ENCODE peak calls at places on chromosomes 2 and 18, in ten cellular contexts. One of them, this sample, is unnamed. For H3K9me3, the result is how much of the 10 kb centered on the place peaks cover.

GRCh38 chr2:13481201-13481600 is 764.5 kb downstream of the TRIB2 start:
- DNase-seq in neural progenitor cell: no peak
- DNase-seq in uterus: no peak
- DNase-seq in body of pancreas: no peak
- DNase-seq in BE2C: no peak
- DNase-seq in A549: no peak
- DNase-seq in pancreas: no peak
- DNase-seq in adrenal gland: no peak
- DNase-seq in endodermal cell: no peak
- DNase-seq in hepatocyte: no peak
- DNase-seq in this sample: no peak

GRCh38 chr2:72036595-72036994 is 111.1 kb downstream of the CYP26B1 start:
- DNase-seq in uterus: no peak
- DNase-seq in neural progenitor cell: no peak
- DNase-seq in endodermal cell: no peak
- DNase-seq in hepatocyte: no peak
- DNase-seq in BE2C: no peak
- DNase-seq in pancreas: no peak
- DNase-seq in adrenal gland: no peak
- DNase-seq in A549: no peak
- DNase-seq in body of pancreas: no peak
- DNase-seq in this sample: no peak

GRCh38 chr18:2617974-2618373 is 37.6 kb upstream of the SMCHD1 start:
- DNase-seq in BE2C: no peak
- DNase-seq in hepatocyte: no peak
- DNase-seq in adrenal gland: no peak
- DNase-seq in uterus: no peak
- DNase-seq in A549: no peak
- DNase-seq in body of pancreas: no peak
- DNase-seq in neural progenitor cell: no peak
- DNase-seq in endodermal cell: no peak
- DNase-seq in pancreas: no peak
- DNase-seq in this sample: no peak

GRCh38 chr2:23596316-23596885 is 211.4 kb downstream of the KLHL29 start:
- DNase-seq in neural progenitor cell: no peak
- DNase-seq in BE2C: peak
- DNase-seq in endodermal cell: no peak
- DNase-seq in adrenal gland: peak
- DNase-seq in body of pancreas: no peak
- DNase-seq in pancreas: no peak
- DNase-seq in A549: no peak
- DNase-seq in hepatocyte: no peak
- DNase-seq in uterus: no peak
- DNase-seq in this sample: no peak

GRCh38 chr2:223744580-223744979 is 92.8 kb downstream of the AP1S3 start:
- DNase-seq in A549: no peak
- DNase-seq in endodermal cell: no peak
- DNase-seq in pancreas: no peak
- DNase-seq in adrenal gland: no peak
- DNase-seq in body of pancreas: no peak
- DNase-seq in uterus: no peak
- DNase-seq in BE2C: no peak
- DNase-seq in hepatocyte: peak
- DNase-seq in neural progenitor cell: no peak
- DNase-seq in this sample: no peak

GRCh38 chr2:241555711-241556110 is 2.8 kb upstream of the BOK start:
- DNase-seq in BE2C: no peak
- DNase-seq in pancreas: no peak
- DNase-seq in adrenal gland: no peak
- DNase-seq in body of pancreas: no peak
- DNase-seq in endodermal cell: peak
- DNase-seq in A549: no peak
- DNase-seq in hepatocyte: no peak
- DNase-seq in uterus: no peak
- DNase-seq in neural progenitor cell: no peak
- DNase-seq in this sample: no peak

GRCh38 chr2:62287895-62288589 is 92.1 kb downstream of the B3GNT2 start:
- DNase-seq in uterus: peak
- DNase-seq in A549: no peak
- DNase-seq in adrenal gland: peak
- DNase-seq in endodermal cell: no peak
- DNase-seq in hepatocyte: peak
- DNase-seq in pancreas: peak
- DNase-seq in neural progenitor cell: no peak
- DNase-seq in body of pancreas: peak
- DNase-seq in BE2C: peak
- DNase-seq in this sample: no peak

GRCh38 chr2:32591669-32592463 is 36.0 kb upstream of the TTC27 start:
- DNase-seq in hepatocyte: no peak
- DNase-seq in BE2C: no peak
- DNase-seq in body of pancreas: no peak
- DNase-seq in endodermal cell: no peak
- DNase-seq in pancreas: no peak
- DNase-seq in neural progenitor cell: no peak
- DNase-seq in uterus: no peak
- DNase-seq in A549: no peak
- DNase-seq in adrenal gland: no peak
- DNase-seq in this sample: no peak

GRCh38 chr2:222950886-222951285 is 90.0 kb downstream of the ACSL3 start:
- DNase-seq in hepatocyte: peak
- DNase-seq in endodermal cell: no peak
- DNase-seq in pancreas: no peak
- DNase-seq in adrenal gland: no peak
- DNase-seq in neural progenitor cell: no peak
- DNase-seq in uterus: no peak
- DNase-seq in A549: no peak
- DNase-seq in body of pancreas: no peak
- DNase-seq in BE2C: no peak
- DNase-seq in this sample: no peak

GRCh38 chr2:215772003-215772402 is 241.3 kb downstream of the MREG start:
- DNase-seq in pancreas: no peak
- DNase-seq in endodermal cell: peak
- DNase-seq in hepatocyte: peak
- DNase-seq in A549: no peak
- DNase-seq in body of pancreas: no peak
- DNase-seq in BE2C: no peak
- DNase-seq in neural progenitor cell: peak
- DNase-seq in uterus: no peak
- DNase-seq in adrenal gland: no peak
- DNase-seq in this sample: no peak

GRCh38 chr2:219042157-219042556 is 841 bp upstream of the CFAP65 start:
- DNase-seq in BE2C: no peak
- DNase-seq in endodermal cell: no peak
- DNase-seq in neural progenitor cell: no peak
- DNase-seq in uterus: no peak
- DNase-seq in body of pancreas: no peak
- DNase-seq in A549: no peak
- DNase-seq in hepatocyte: no peak
- DNase-seq in pancreas: peak
- DNase-seq in adrenal gland: no peak
- DNase-seq in this sample: no peak

GRCh38 chr2:121273116-121273515 is 11.9 kb downstream of the TFCP2L1 start:
- DNase-seq in pancreas: peak
- DNase-seq in BE2C: no peak
- DNase-seq in hepatocyte: peak
- DNase-seq in body of pancreas: no peak
- DNase-seq in uterus: no peak
- DNase-seq in adrenal gland: no peak
- DNase-seq in A549: no peak
- DNase-seq in endodermal cell: no peak
- DNase-seq in neural progenitor cell: no peak
- DNase-seq in this sample: no peak

GRCh38 chr2:163655672-163656071 is 80.1 kb downstream of the FIGN start:
- DNase-seq in BE2C: peak
- DNase-seq in uterus: no peak
- DNase-seq in adrenal gland: no peak
- DNase-seq in A549: no peak
- DNase-seq in pancreas: no peak
- DNase-seq in hepatocyte: no peak
- DNase-seq in neural progenitor cell: no peak
- DNase-seq in endodermal cell: no peak
- DNase-seq in body of pancreas: no peak
- DNase-seq in this sample: no peak

GRCh38 chr18:30929718-30930117 is 112.8 kb downstream of the DSC3 start:
- DNase-seq in pancreas: no peak
- DNase-seq in endodermal cell: no peak
- DNase-seq in neural progenitor cell: no peak
- DNase-seq in adrenal gland: no peak
- DNase-seq in BE2C: no peak
- DNase-seq in hepatocyte: no peak
- DNase-seq in uterus: no peak
- DNase-seq in A549: no peak
- DNase-seq in body of pancreas: no peak
- DNase-seq in this sample: no peak

GRCh38 chr18:46397174-46397573 is 259.8 kb downstream of the LOXHD1 start:
- DNase-seq in BE2C: no peak
- DNase-seq in hepatocyte: no peak
- DNase-seq in pancreas: peak
- DNase-seq in body of pancreas: no peak
- DNase-seq in adrenal gland: no peak
- DNase-seq in endodermal cell: no peak
- DNase-seq in A549: no peak
- DNase-seq in uterus: no peak
- DNase-seq in neural progenitor cell: no peak
- DNase-seq in this sample: no peak

GRCh38 chr2:30629866-30630265 is 177.4 kb downstream of the CAPN13 start:
- DNase-seq in hepatocyte: peak
- DNase-seq in adrenal gland: no peak
- DNase-seq in BE2C: no peak
- DNase-seq in A549: no peak
- DNase-seq in uterus: no peak
- DNase-seq in endodermal cell: no peak
- DNase-seq in neural progenitor cell: no peak
- DNase-seq in pancreas: no peak
- DNase-seq in body of pancreas: no peak
- DNase-seq in this sample: no peak

GRCh38 chr2:204360218-204361007 is 184.9 kb upstream of the PARD3B start:
- DNase-seq in body of pancreas: peak
- DNase-seq in uterus: no peak
- DNase-seq in pancreas: no peak
- DNase-seq in neural progenitor cell: no peak
- DNase-seq in endodermal cell: no peak
- DNase-seq in BE2C: no peak
- DNase-seq in A549: no peak
- DNase-seq in adrenal gland: no peak
- DNase-seq in hepatocyte: no peak
- DNase-seq in this sample: no peak
- TF ChIP-seq CTCF in body of pancreas: peak
- TF ChIP-seq CTCF in uterus: no peak
- TF ChIP-seq CTCF in pancreas: no peak
- TF ChIP-seq CTCF in neural progenitor cell: no peak
- TF ChIP-seq CTCF in endodermal cell: peak
- TF ChIP-seq CTCF in BE2C: no peak
- TF ChIP-seq CTCF in A549: no peak
- TF ChIP-seq CTCF in adrenal gland: no peak
- TF ChIP-seq CTCF in hepatocyte: no peak
- TF ChIP-seq CTCF in this sample: no peak

GRCh38 chr2:2020897-2021296 is 276.6 kb upstream of the PXDN start:
- DNase-seq in BE2C: no peak
- DNase-seq in neural progenitor cell: no peak
- DNase-seq in endodermal cell: peak
- DNase-seq in A549: no peak
- DNase-seq in pancreas: no peak
- DNase-seq in hepatocyte: no peak
- DNase-seq in adrenal gland: no peak
- DNase-seq in uterus: no peak
- DNase-seq in body of pancreas: no peak
- DNase-seq in this sample: no peak
- H3K9me3 ChIP-seq in BE2C: under half
- H3K9me3 ChIP-seq in neural progenitor cell: under half
- H3K9me3 ChIP-seq in endodermal cell: under half
- H3K9me3 ChIP-seq in A549: under half
- H3K9me3 ChIP-seq in pancreas: under half
- H3K9me3 ChIP-seq in hepatocyte: under half
- H3K9me3 ChIP-seq in adrenal gland: under half
- H3K9me3 ChIP-seq in uterus: under half
- H3K9me3 ChIP-seq in body of pancreas: under half
- H3K9me3 ChIP-seq in this sample: under half

DNA sequence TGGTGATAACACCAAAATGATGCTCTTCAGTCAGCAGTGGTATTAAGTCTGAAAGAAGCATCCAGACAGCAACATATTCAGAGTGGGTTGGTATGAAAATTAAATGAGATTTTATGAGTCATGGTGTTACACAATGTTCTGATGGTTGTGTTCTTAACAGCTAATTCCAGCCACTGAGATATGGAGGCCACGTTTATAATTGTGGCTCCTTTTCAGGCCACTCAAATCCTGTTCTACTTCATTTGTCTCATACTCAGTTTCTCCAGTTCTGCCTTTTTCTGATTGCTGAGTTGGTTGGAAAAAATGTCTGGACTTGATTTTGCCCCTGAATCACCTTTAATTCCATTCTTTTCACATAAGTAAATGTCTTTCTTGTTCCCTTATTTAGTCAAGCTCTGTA is 162.7 kb upstream of the COL3A1 start:
- DNase-seq in body of pancreas: no peak
- DNase-seq in A549: no peak
- DNase-seq in neural progenitor cell: no peak
- DNase-seq in adrenal gland: no peak
- DNase-seq in hepatocyte: peak
- DNase-seq in uterus: no peak
- DNase-seq in BE2C: no peak
- DNase-seq in endodermal cell: no peak
- DNase-seq in pancreas: no peak
- DNase-seq in this sample: no peak
- TF ChIP-seq CTCF in body of pancreas: no peak
- TF ChIP-seq CTCF in A549: no peak
- TF ChIP-seq CTCF in neural progenitor cell: no peak
- TF ChIP-seq CTCF in adrenal gland: no peak
- TF ChIP-seq CTCF in hepatocyte: no peak
- TF ChIP-seq CTCF in uterus: no peak
- TF ChIP-seq CTCF in BE2C: no peak
- TF ChIP-seq CTCF in endodermal cell: no peak
- TF ChIP-seq CTCF in pancreas: no peak
- TF ChIP-seq CTCF in this sample: no peak

DNA sequence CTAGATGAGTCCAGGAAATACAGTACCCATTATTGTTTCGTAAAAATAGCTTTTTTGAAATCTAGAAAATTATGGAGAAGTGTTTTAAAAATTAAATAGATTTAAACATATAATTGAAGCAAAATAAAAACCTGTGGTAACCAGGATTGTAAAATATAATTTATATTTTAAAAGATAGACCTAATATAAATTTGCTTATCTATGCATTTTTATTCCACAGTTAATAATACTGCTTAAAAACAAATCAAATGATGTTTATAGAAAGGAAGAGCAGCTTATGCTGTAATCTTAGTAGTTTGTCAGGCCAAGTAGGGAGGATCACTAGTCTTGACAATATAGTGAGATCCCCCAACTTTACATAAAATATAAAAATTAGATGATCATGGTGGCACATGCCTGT is 388.9 kb upstream of the CNTNAP5 start:
- DNase-seq in pancreas: no peak
- DNase-seq in adrenal gland: no peak
- DNase-seq in body of pancreas: no peak
- DNase-seq in endodermal cell: no peak
- DNase-seq in uterus: no peak
- DNase-seq in neural progenitor cell: no peak
- DNase-seq in hepatocyte: no peak
- DNase-seq in A549: no peak
- DNase-seq in BE2C: no peak
- DNase-seq in this sample: no peak
- H3K9me3 ChIP-seq in pancreas: under half
- H3K9me3 ChIP-seq in adrenal gland: under half
- H3K9me3 ChIP-seq in body of pancreas: under half
- H3K9me3 ChIP-seq in endodermal cell: under half
- H3K9me3 ChIP-seq in uterus: under half
- H3K9me3 ChIP-seq in neural progenitor cell: under half
- H3K9me3 ChIP-seq in hepatocyte: under half
- H3K9me3 ChIP-seq in A549: under half
- H3K9me3 ChIP-seq in BE2C: under half
- H3K9me3 ChIP-seq in this sample: under half